ENCODE peak calls at places on chromosomes 3 and 15, in nine cellular contexts. V is activated B cell treated with CpG ODN at 0.5 μM for 24 hours; A is C1 segment of cervical spinal cord; I is NCI-H1930; P is activated naive CD4-positive, alpha-beta T cell; Y is activated CD4-positive, alpha-beta T cell treated with anti-CD3 and anti-CD28 coated beads for 4 hours; U is fibroblast of the conjunctiva; T is fibroblast of lung; G is KBM-7. M is an unnamed sample.

GRCh38 chr15:71202712-71203111 is 87.4 kb downstream of the THSD4 start:
- DNase-seq in V (no peak), A (no peak), I (peak), P (no peak), Y (no peak), U (no peak), T (no peak), G (no peak), M (no peak)

GRCh38 chr3:171765511-171765887 is 44.8 kb downstream of the PLD1 start:
- DNase-seq in V (no peak), A (no peak), I (no peak), P (no peak), Y (no peak), U (no peak), T (no peak), G (peak), M (no peak)

GRCh38 chr3:177282028-177282655 is 84.9 kb upstream of the TBL1XR1 start:
- DNase-seq in V (no peak), A (no peak), I (peak), P (no peak), Y (no peak), U (no peak), T (no peak), G (peak), M (no peak)

GRCh38 chr3:150436161-150436560 is 28.1 kb downstream of the TSC22D2 start:
- DNase-seq in V (no peak), A (no peak), I (no peak), P (no peak), Y (no peak), U (no peak), T (no peak), G (no peak), M (no peak)

GRCh38 chr15:60054472-60054871 is 50.4 kb downstream of the FOXB1 start:
- DNase-seq in V (no peak), A (no peak), I (no peak), P (no peak), Y (no peak), U (no peak), T (no peak), G (no peak), M (no peak)

GRCh38 chr3:160434071-160434470 is 15.5 kb downstream of the TRIM59 start:
- DNase-seq in V (no peak), A (no peak), I (no peak), P (no peak), Y (no peak), U (no peak), T (peak), G (no peak), M (no peak)

GRCh38 chr3:48625600-48625999 is 4.0 kb upstream of the TMEM89 start:
- DNase-seq in V (no peak), A (no peak), I (no peak), P (no peak), Y (no peak), U (no peak), T (no peak), G (no peak), M (no peak)

GRCh38 chr3:190197346-190197763 is 76.7 kb upstream of the P3H2 start:
- DNase-seq in V (no peak), A (no peak), I (no peak), P (no peak), Y (no peak), U (no peak), T (no peak), G (no peak), M (no peak)

GRCh38 chr3:45546636-45547201 is 47.8 kb upstream of the LIMD1 start:
- DNase-seq in V (no peak), A (no peak), I (peak), P (no peak), Y (peak), U (no peak), T (no peak), G (peak), M (no peak)

GRCh38 chr3:50184242-50184978 is 7.0 kb upstream of the GNAT1 start:
- DNase-seq in V (no peak), A (no peak), I (no peak), P (no peak), Y (no peak), U (no peak), T (no peak), G (no peak), M (no peak)

GRCh38 chr15:40308844-40309189 is 1.1 kb upstream of the PLCB2 start:
- DNase-seq in V (no peak), A (peak), I (no peak), P (no peak), Y (no peak), U (no peak), T (no peak), G (peak), M (no peak)

GRCh38 chr15:37061996-37062395 is 38.4 kb downstream of the MEIS2 start:
- DNase-seq in V (no peak), A (no peak), I (no peak), P (no peak), Y (no peak), U (no peak), T (no peak), G (no peak), M (no peak)

GRCh38 chr15:69451951-69452701 is 492 bp upstream of the RPLP1 start:
- DNase-seq in V (no peak), A (no peak), I (no peak), P (no peak), Y (peak), U (no peak), T (peak), G (no peak), M (no peak)

GRCh38 chr15:36579792-36580431 is 486 bp downstream of the CDIN1 start:
- DNase-seq in V (no peak), A (no peak), I (no peak), P (no peak), Y (peak), U (no peak), T (no peak), G (no peak), M (no peak)

GRCh38 chr3:134601539-134602439 is 49.0 kb downstream of the KY start:
- DNase-seq in V (no peak), A (peak), I (no peak), P (no peak), Y (no peak), U (no peak), T (peak), G (no peak), M (no peak)

GRCh38 chr15:55279746-55280351 is 9.8 kb downstream of the RAB27A start:
- DNase-seq in V (no peak), A (no peak), I (no peak), P (no peak), Y (peak), U (peak), T (peak), G (no peak), M (peak)

GRCh38 chr3:127589600-127590281 is 792 bp downstream of the TPRA1 start:
- DNase-seq in V (no peak), A (no peak), I (no peak), P (no peak), Y (no peak), U (no peak), T (no peak), G (peak), M (no peak)